ENCODE peak calls at places on chromosome 6, in six cellular contexts. G, Y, V, I, H and J are unnamed samples.

GRCh38 chr6:90263653-90264052 is 33.0 kb downstream of the BACH2 start:
- DNase-seq in G (no peak), Y (no peak), V (no peak), I (no peak), H (no peak), J (no peak)

GRCh38 chr6:162572240-162572639 is 155.3 kb downstream of the PRKN start:
- DNase-seq in G (no peak), Y (no peak), V (no peak), I (no peak), H (no peak), J (no peak)

GRCh38 chr6:4801491-4802118 is 25.4 kb downstream of the CDYL start:
- DNase-seq in G (peak), Y (no peak), V (no peak), I (no peak), H (no peak), J (no peak)

GRCh38 chr6:40962241-40962640 is 76.8 kb downstream of the UNC5CL start:
- DNase-seq in G (no peak), Y (no peak), V (no peak), I (no peak), H (no peak), J (no peak)

GRCh38 chr6:158041370-158041769 is 59.7 kb downstream of the SYNJ2 start:
- DNase-seq in G (no peak), Y (no peak), V (no peak), I (no peak), H (no peak), J (no peak)

GRCh38 chr6:5767471-5767870 is 239.3 kb downstream of the NRN1 start:
- DNase-seq in G (no peak), Y (no peak), V (no peak), I (no peak), H (no peak), J (no peak)

GRCh38 chr6:36035240-36035639 is 7.6 kb downstream of the MAPK14 start:
- DNase-seq in G (no peak), Y (no peak), V (no peak), I (no peak), H (no peak), J (no peak)

GRCh38 chr6:7970616-7971015 is 60.0 kb upstream of the TXNDC5 start:
- DNase-seq in G (no peak), Y (no peak), V (no peak), I (no peak), H (no peak), J (no peak)

GRCh38 chr6:163709693-163710092 is 295.2 kb downstream of the QKI start:
- DNase-seq in G (no peak), Y (no peak), V (no peak), I (no peak), H (no peak), J (no peak)

GRCh38 chr6:101597711-101598110 is 204.2 kb downstream of the GRIK2 start:
- DNase-seq in G (no peak), Y (no peak), V (no peak), I (no peak), H (no peak), J (no peak)

GRCh38 chr6:12060780-12061619 is 48.9 kb downstream of the HIVEP1 start:
- DNase-seq in G (peak), Y (no peak), V (no peak), I (peak), H (peak), J (no peak)

GRCh38 chr6:22062807-22063408 is 233.9 kb downstream of the PRL start:
- DNase-seq in G (peak), Y (no peak), V (no peak), I (no peak), H (no peak), J (peak)

GRCh38 chr6:25601797-25602679 is 50.0 kb upstream of the SCGN start:
- DNase-seq in G (no peak), Y (no peak), V (no peak), I (no peak), H (no peak), J (no peak)

GRCh38 chr6:424741-425417 is 33.3 kb downstream of the IRF4 start:
- DNase-seq in G (no peak), Y (no peak), V (no peak), I (no peak), H (no peak), J (no peak)

GRCh38 chr6:132525866-132526265 is 12.2 kb upstream of the TAAR9 start:
- DNase-seq in G (no peak), Y (no peak), V (no peak), I (no peak), H (no peak), J (no peak)

GRCh38 chr6:73823046-73823735 is 127.2 kb downstream of the CD109 start:
- DNase-seq in G (no peak), Y (no peak), V (no peak), I (no peak), H (no peak), J (no peak)

GRCh38 chr6:67757465-67758033 is 877.5 kb upstream of the ADGRB3 start:
- DNase-seq in G (no peak), Y (no peak), V (no peak), I (no peak), H (no peak), J (no peak)

GRCh38 chr6:30344868-30345671 is at the start of gene RPP21:
- DNase-seq in G (peak), Y (peak), V (peak), I (peak), H (peak), J (peak)

GRCh38 chr6:137223370-137224131 is 4.4 kb upstream of the IFNGR1 start:
- DNase-seq in G (no peak), Y (peak), V (no peak), I (no peak), H (no peak), J (peak)

GRCh38 chr6:30752164-30752927 is 8.0 kb upstream of the IER3 start:
- DNase-seq in G (no peak), Y (peak), V (peak), I (no peak), H (no peak), J (peak)

GRCh38 chr6:127952831-127953230 is 52.0 kb upstream of the THEMIS start:
- DNase-seq in G (no peak), Y (no peak), V (no peak), I (no peak), H (no peak), J (no peak)

GRCh38 chr6:147135211-147135672 is 69.0 kb upstream of the STXBP5 start:
- DNase-seq in G (no peak), Y (no peak), V (no peak), I (no peak), H (no peak), J (no peak)

GRCh38 chr6:131258010-131258652 is 122.9 kb downstream of the AKAP7 start:
- DNase-seq in G (no peak), Y (no peak), V (no peak), I (no peak), H (no peak), J (no peak)

GRCh38 chr6:6910734-6911295 is 196.9 kb upstream of the RREB1 start:
- DNase-seq in G (no peak), Y (no peak), V (no peak), I (no peak), H (no peak), J (no peak)

GRCh38 chr6:152984387-152984872 is 1.6 kb upstream of the FBXO5 start:
- DNase-seq in G (no peak), Y (no peak), V (no peak), I (no peak), H (no peak), J (no peak)

GRCh38 chr6:165060636-165061190 is 248.7 kb downstream of the C6orf118 start:
- DNase-seq in G (no peak), Y (no peak), V (no peak), I (no peak), H (no peak), J (no peak)

GRCh38 chr6:167881327-167881726 is 54.6 kb downstream of the AFDN start:
- DNase-seq in G (no peak), Y (no peak), V (no peak), I (no peak), H (no peak), J (no peak)